ENCODE peak calls at places on chromosome 4, in four cellular contexts. One of them, this sample, is unnamed.

GRCh38 chr4:8387194-8387593 is 53.3 kb downstream of the ACOX3 start:
- DNase-seq in Kasumi-1: no peak
- DNase-seq in fibroblast of the aortic adventitia: no peak
- DNase-seq in SK-N-MC: no peak
- DNase-seq in this sample: no peak

GRCh38 chr4:101806914-101807313 is 16.4 kb downstream of the BANK1 start:
- DNase-seq in Kasumi-1: no peak
- DNase-seq in fibroblast of the aortic adventitia: peak
- DNase-seq in SK-N-MC: no peak
- DNase-seq in this sample: no peak

GRCh38 chr4:185820119-185821028 is 8.4 kb upstream of the SORBS2 start:
- DNase-seq in Kasumi-1: no peak
- DNase-seq in fibroblast of the aortic adventitia: no peak
- DNase-seq in SK-N-MC: no peak
- DNase-seq in this sample: no peak

GRCh38 chr4:8840816-8841455 is 30.7 kb downstream of the HMX1 start:
- DNase-seq in Kasumi-1: no peak
- DNase-seq in fibroblast of the aortic adventitia: no peak
- DNase-seq in SK-N-MC: no peak
- DNase-seq in this sample: no peak

GRCh38 chr4:24809376-24809775 is 14.0 kb downstream of the SOD3 start:
- DNase-seq in Kasumi-1: no peak
- DNase-seq in fibroblast of the aortic adventitia: no peak
- DNase-seq in SK-N-MC: no peak
- DNase-seq in this sample: no peak

GRCh38 chr4:1215347-1216075 is 33.4 kb downstream of the CTBP1 start:
- DNase-seq in Kasumi-1: no peak
- DNase-seq in fibroblast of the aortic adventitia: no peak
- DNase-seq in SK-N-MC: no peak
- DNase-seq in this sample: no peak

GRCh38 chr4:87803421-87803820 is 4.1 kb downstream of the IBSP start:
- DNase-seq in Kasumi-1: no peak
- DNase-seq in fibroblast of the aortic adventitia: no peak
- DNase-seq in SK-N-MC: no peak
- DNase-seq in this sample: no peak

GRCh38 chr4:84697615-84698201 is 114.8 kb downstream of the CDS1 start:
- DNase-seq in Kasumi-1: no peak
- DNase-seq in fibroblast of the aortic adventitia: peak
- DNase-seq in SK-N-MC: no peak
- DNase-seq in this sample: no peak

GRCh38 chr4:113064244-113064643 is 14.8 kb downstream of the ANK2 start:
- DNase-seq in Kasumi-1: no peak
- DNase-seq in fibroblast of the aortic adventitia: no peak
- DNase-seq in SK-N-MC: no peak
- DNase-seq in this sample: no peak

GRCh38 chr4:98338761-98339438 is 77.7 kb downstream of the RAP1GDS1 start:
- DNase-seq in Kasumi-1: no peak
- DNase-seq in fibroblast of the aortic adventitia: no peak
- DNase-seq in SK-N-MC: no peak
- DNase-seq in this sample: no peak

GRCh38 chr4:189021831-189022230 is 882.6 kb downstream of the TRIML1 start:
- DNase-seq in Kasumi-1: peak
- DNase-seq in fibroblast of the aortic adventitia: peak
- DNase-seq in SK-N-MC: no peak
- DNase-seq in this sample: no peak

GRCh38 chr4:112002301-112002700 is 143.0 kb upstream of the FAM241A start:
- DNase-seq in Kasumi-1: no peak
- DNase-seq in fibroblast of the aortic adventitia: no peak
- DNase-seq in SK-N-MC: no peak
- DNase-seq in this sample: no peak

GRCh38 chr4:58522765-58523382 is 1412.7 kb upstream of the IGFBP7 start:
- DNase-seq in Kasumi-1: no peak
- DNase-seq in fibroblast of the aortic adventitia: no peak
- DNase-seq in SK-N-MC: no peak
- DNase-seq in this sample: no peak